ENCODE peak calls at places on chromosome 16, in four cellular contexts. One of them, this sample, is unnamed.

GRCh38 chr16:4489030-4489429 is 12.8 kb downstream of the HMOX2 start:
- DNase-seq in small intestine: no peak
- DNase-seq in Kasumi-1: no peak
- DNase-seq in activated CD8-positive, alpha-beta T cell treated with anti-CD3 and anti-CD28 coated beads for 36 hours: no peak
- DNase-seq in this sample: no peak

GRCh38 chr16:84756830-84757229 is 57.0 kb downstream of the USP10 start:
- DNase-seq in Kasumi-1: no peak
- DNase-seq in small intestine: no peak
- DNase-seq in activated CD8-positive, alpha-beta T cell treated with anti-CD3 and anti-CD28 coated beads for 36 hours: no peak
- DNase-seq in this sample: no peak

GRCh38 chr16:48592839-48593429 is 17.0 kb downstream of the N4BP1 start:
- DNase-seq in activated CD8-positive, alpha-beta T cell treated with anti-CD3 and anti-CD28 coated beads for 36 hours: no peak
- DNase-seq in small intestine: no peak
- DNase-seq in Kasumi-1: no peak
- DNase-seq in this sample: no peak

GRCh38 chr16:76278976-76279375 is 1.8 kb downstream of the CNTNAP4 start:
- DNase-seq in small intestine: no peak
- DNase-seq in activated CD8-positive, alpha-beta T cell treated with anti-CD3 and anti-CD28 coated beads for 36 hours: no peak
- DNase-seq in Kasumi-1: peak; percentile 46
- DNase-seq in this sample: no peak

GRCh38 chr16:55709801-55710200 is 54.0 kb downstream of the SLC6A2 start:
- DNase-seq in small intestine: no peak
- DNase-seq in Kasumi-1: no peak
- DNase-seq in activated CD8-positive, alpha-beta T cell treated with anti-CD3 and anti-CD28 coated beads for 36 hours: no peak
- DNase-seq in this sample: no peak

GRCh38 chr16:73385701-73386100 is 337.8 kb upstream of the ZFHX3 start:
- DNase-seq in small intestine: no peak
- DNase-seq in Kasumi-1: no peak
- DNase-seq in activated CD8-positive, alpha-beta T cell treated with anti-CD3 and anti-CD28 coated beads for 36 hours: no peak
- DNase-seq in this sample: no peak

GRCh38 chr16:87496101-87496801 is 3.4 kb upstream of the ZCCHC14 start:
- DNase-seq in small intestine: no peak
- DNase-seq in Kasumi-1: no peak
- DNase-seq in activated CD8-positive, alpha-beta T cell treated with anti-CD3 and anti-CD28 coated beads for 36 hours: peak; percentile 75
- DNase-seq in this sample: no peak

GRCh38 chr16:50467943-50468748 is 80.0 kb upstream of the NKD1 start:
- DNase-seq in small intestine: no peak
- DNase-seq in Kasumi-1: no peak
- DNase-seq in activated CD8-positive, alpha-beta T cell treated with anti-CD3 and anti-CD28 coated beads for 36 hours: peak; percentile 28
- DNase-seq in this sample: no peak

GRCh38 chr16:88653606-88654362 is 2.9 kb upstream of the CYBA start:
- DNase-seq in Kasumi-1: no peak
- DNase-seq in small intestine: no peak
- DNase-seq in activated CD8-positive, alpha-beta T cell treated with anti-CD3 and anti-CD28 coated beads for 36 hours: no peak
- DNase-seq in this sample: no peak

GRCh38 chr16:1108299-1109252 is 12.5 kb upstream of the C1QTNF8 start:
- DNase-seq in small intestine: no peak
- DNase-seq in activated CD8-positive, alpha-beta T cell treated with anti-CD3 and anti-CD28 coated beads for 36 hours: no peak
- DNase-seq in Kasumi-1: no peak
- DNase-seq in this sample: peak; percentile 8

GRCh38 chr16:47460301-47460754 is 535 bp downstream of the ITFG1 start:
- DNase-seq in activated CD8-positive, alpha-beta T cell treated with anti-CD3 and anti-CD28 coated beads for 36 hours: no peak
- DNase-seq in small intestine: peak; percentile 33
- DNase-seq in Kasumi-1: no peak
- DNase-seq in this sample: no peak

GRCh38 chr16:88759245-88759975 is 25.6 kb downstream of the PIEZO1 start:
- DNase-seq in activated CD8-positive, alpha-beta T cell treated with anti-CD3 and anti-CD28 coated beads for 36 hours: peak; percentile 38
- DNase-seq in small intestine: peak; percentile 51
- DNase-seq in Kasumi-1: no peak
- DNase-seq in this sample: no peak

GRCh38 chr16:2233872-2234812 is 2.1 kb upstream of the DNASE1L2 start:
- DNase-seq in small intestine: no peak
- DNase-seq in activated CD8-positive, alpha-beta T cell treated with anti-CD3 and anti-CD28 coated beads for 36 hours: no peak
- DNase-seq in Kasumi-1: no peak
- DNase-seq in this sample: no peak

GRCh38 chr16:74601131-74601871 is 5.6 kb downstream of the GLG1 start:
- DNase-seq in Kasumi-1: peak; percentile 51
- DNase-seq in activated CD8-positive, alpha-beta T cell treated with anti-CD3 and anti-CD28 coated beads for 36 hours: peak; percentile 85
- DNase-seq in small intestine: peak; percentile 48
- DNase-seq in this sample: no peak

GRCh38 chr16:80580109-80580832 is 39.5 kb downstream of the DYNLRB2 start:
- DNase-seq in activated CD8-positive, alpha-beta T cell treated with anti-CD3 and anti-CD28 coated beads for 36 hours: peak; percentile 89
- DNase-seq in small intestine: peak; percentile 56
- DNase-seq in Kasumi-1: no peak
- DNase-seq in this sample: no peak

GRCh38 chr16:86353934-86354333 is 156.4 kb upstream of the FOXF1 start:
- DNase-seq in activated CD8-positive, alpha-beta T cell treated with anti-CD3 and anti-CD28 coated beads for 36 hours: no peak
- DNase-seq in small intestine: no peak
- DNase-seq in Kasumi-1: no peak
- DNase-seq in this sample: no peak

GRCh38 chr16:27514806-27515205 is 34.9 kb downstream of the GTF3C1 start:
- DNase-seq in activated CD8-positive, alpha-beta T cell treated with anti-CD3 and anti-CD28 coated beads for 36 hours: no peak
- DNase-seq in Kasumi-1: no peak
- DNase-seq in small intestine: no peak
- DNase-seq in this sample: no peak

GRCh38 chr16:12054396-12054795 is 77.9 kb downstream of the SNX29 start:
- DNase-seq in Kasumi-1: no peak
- DNase-seq in activated CD8-positive, alpha-beta T cell treated with anti-CD3 and anti-CD28 coated beads for 36 hours: no peak
- DNase-seq in small intestine: no peak
- DNase-seq in this sample: no peak

GRCh38 chr16:50591800-50592771 is 43.9 kb downstream of the NKD1 start:
- DNase-seq in activated CD8-positive, alpha-beta T cell treated with anti-CD3 and anti-CD28 coated beads for 36 hours: no peak
- DNase-seq in small intestine: no peak
- DNase-seq in Kasumi-1: peak; percentile 12
- DNase-seq in this sample: no peak

GRCh38 chr16:67917852-67918236 is 13.8 kb downstream of the CTRL start:
- DNase-seq in Kasumi-1: no peak
- DNase-seq in small intestine: no peak
- DNase-seq in activated CD8-positive, alpha-beta T cell treated with anti-CD3 and anti-CD28 coated beads for 36 hours: peak; percentile 75
- DNase-seq in this sample: no peak

This sample was measured in AG09309.